ENCODE peak calls at places on chromosomes 16 and 17, in eight cellular contexts. One of them, this sample, is unnamed.

GRCh38 chr17:57395721-57396321 is 139.5 kb downstream of the MSI2 start:
- DNase-seq in epithelial cell of esophagus: no peak
- DNase-seq in tibial artery: no peak
- DNase-seq in AG09319: no peak
- DNase-seq in cardiac fibroblast: no peak
- DNase-seq in breast epithelium: no peak
- DNase-seq in progenitor cell of endocrine pancreas: no peak
- DNase-seq in thoracic aorta: no peak
- DNase-seq in this sample: no peak

GRCh38 chr16:47175152-47175551 is 31.4 kb upstream of the NETO2 start:
- DNase-seq in AG09319: no peak
- DNase-seq in cardiac fibroblast: no peak
- DNase-seq in tibial artery: no peak
- DNase-seq in thoracic aorta: no peak
- DNase-seq in breast epithelium: no peak
- DNase-seq in epithelial cell of esophagus: no peak
- DNase-seq in progenitor cell of endocrine pancreas: no peak
- DNase-seq in this sample: no peak

GRCh38 chr16:47358816-47359215 is 102.0 kb downstream of the ITFG1 start:
- DNase-seq in progenitor cell of endocrine pancreas: no peak
- DNase-seq in epithelial cell of esophagus: peak
- DNase-seq in breast epithelium: no peak
- DNase-seq in AG09319: no peak
- DNase-seq in thoracic aorta: no peak
- DNase-seq in tibial artery: no peak
- DNase-seq in cardiac fibroblast: peak
- DNase-seq in this sample: peak

GRCh38 chr16:10728035-10728462 is 15.6 kb upstream of the NUBP1 start:
- DNase-seq in thoracic aorta: no peak
- DNase-seq in epithelial cell of esophagus: no peak
- DNase-seq in AG09319: no peak
- DNase-seq in cardiac fibroblast: no peak
- DNase-seq in progenitor cell of endocrine pancreas: no peak
- DNase-seq in tibial artery: no peak
- DNase-seq in breast epithelium: no peak
- DNase-seq in this sample: no peak

GRCh38 chr16:21608647-21609328 is 9.4 kb downstream of the METTL9 start:
- DNase-seq in thoracic aorta: no peak
- DNase-seq in progenitor cell of endocrine pancreas: no peak
- DNase-seq in epithelial cell of esophagus: no peak
- DNase-seq in tibial artery: no peak
- DNase-seq in cardiac fibroblast: peak
- DNase-seq in breast epithelium: no peak
- DNase-seq in AG09319: no peak
- DNase-seq in this sample: no peak

GRCh38 chr17:10815318-10815717 is 11.4 kb upstream of the TMEM238L start:
- DNase-seq in thoracic aorta: no peak
- DNase-seq in epithelial cell of esophagus: no peak
- DNase-seq in tibial artery: no peak
- DNase-seq in AG09319: no peak
- DNase-seq in progenitor cell of endocrine pancreas: no peak
- DNase-seq in cardiac fibroblast: no peak
- DNase-seq in breast epithelium: no peak
- DNase-seq in this sample: no peak

GRCh38 chr17:13874134-13874533 is 195.2 kb upstream of the COX10 start:
- DNase-seq in breast epithelium: no peak
- DNase-seq in cardiac fibroblast: no peak
- DNase-seq in tibial artery: no peak
- DNase-seq in AG09319: no peak
- DNase-seq in progenitor cell of endocrine pancreas: no peak
- DNase-seq in epithelial cell of esophagus: no peak
- DNase-seq in thoracic aorta: no peak
- DNase-seq in this sample: no peak

GRCh38 chr17:80650339-80650672 is 105.7 kb downstream of the RPTOR start:
- DNase-seq in cardiac fibroblast: no peak
- DNase-seq in breast epithelium: no peak
- DNase-seq in epithelial cell of esophagus: no peak
- DNase-seq in AG09319: no peak
- DNase-seq in progenitor cell of endocrine pancreas: no peak
- DNase-seq in thoracic aorta: no peak
- DNase-seq in tibial artery: no peak
- DNase-seq in this sample: no peak

GRCh38 chr16:2820836-2821482 is 3.9 kb downstream of the PRSS21 start:
- DNase-seq in breast epithelium: no peak
- DNase-seq in epithelial cell of esophagus: no peak
- DNase-seq in cardiac fibroblast: no peak
- DNase-seq in AG09319: no peak
- DNase-seq in thoracic aorta: no peak
- DNase-seq in tibial artery: peak
- DNase-seq in progenitor cell of endocrine pancreas: no peak
- DNase-seq in this sample: no peak

GRCh38 chr16:81693047-81693446 is 86.0 kb upstream of the PLCG2 start:
- DNase-seq in thoracic aorta: no peak
- DNase-seq in tibial artery: no peak
- DNase-seq in epithelial cell of esophagus: no peak
- DNase-seq in progenitor cell of endocrine pancreas: no peak
- DNase-seq in breast epithelium: peak
- DNase-seq in cardiac fibroblast: no peak
- DNase-seq in AG09319: no peak
- DNase-seq in this sample: peak

GRCh38 chr17:31645351-31645750 is 213.7 kb downstream of the COPRS start:
- DNase-seq in epithelial cell of esophagus: no peak
- DNase-seq in breast epithelium: no peak
- DNase-seq in cardiac fibroblast: no peak
- DNase-seq in AG09319: no peak
- DNase-seq in progenitor cell of endocrine pancreas: no peak
- DNase-seq in thoracic aorta: no peak
- DNase-seq in tibial artery: no peak
- DNase-seq in this sample: no peak

GRCh38 chr17:559699-560378 is 154.8 kb downstream of the VPS53 start:
- DNase-seq in progenitor cell of endocrine pancreas: no peak
- DNase-seq in AG09319: peak
- DNase-seq in tibial artery: peak
- DNase-seq in cardiac fibroblast: peak
- DNase-seq in breast epithelium: no peak
- DNase-seq in epithelial cell of esophagus: peak
- DNase-seq in thoracic aorta: peak
- DNase-seq in this sample: peak

GRCh38 chr17:32264140-32264799 is 1.4 kb upstream of the RHBDL3 start:
- DNase-seq in tibial artery: no peak
- DNase-seq in breast epithelium: no peak
- DNase-seq in thoracic aorta: no peak
- DNase-seq in cardiac fibroblast: no peak
- DNase-seq in AG09319: no peak
- DNase-seq in epithelial cell of esophagus: no peak
- DNase-seq in progenitor cell of endocrine pancreas: no peak
- DNase-seq in this sample: no peak

GRCh38 chr17:4617590-4618356 is 23.7 kb downstream of the ALOX15 start:
- DNase-seq in epithelial cell of esophagus: no peak
- DNase-seq in progenitor cell of endocrine pancreas: no peak
- DNase-seq in tibial artery: no peak
- DNase-seq in cardiac fibroblast: no peak
- DNase-seq in AG09319: no peak
- DNase-seq in breast epithelium: no peak
- DNase-seq in thoracic aorta: no peak
- DNase-seq in this sample: no peak

GRCh38 chr17:37465058-37465616 is 24.6 kb upstream of the DUSP14 start:
- DNase-seq in progenitor cell of endocrine pancreas: no peak
- DNase-seq in tibial artery: no peak
- DNase-seq in cardiac fibroblast: peak
- DNase-seq in AG09319: no peak
- DNase-seq in epithelial cell of esophagus: peak
- DNase-seq in breast epithelium: no peak
- DNase-seq in thoracic aorta: no peak
- DNase-seq in this sample: peak

DNA sequence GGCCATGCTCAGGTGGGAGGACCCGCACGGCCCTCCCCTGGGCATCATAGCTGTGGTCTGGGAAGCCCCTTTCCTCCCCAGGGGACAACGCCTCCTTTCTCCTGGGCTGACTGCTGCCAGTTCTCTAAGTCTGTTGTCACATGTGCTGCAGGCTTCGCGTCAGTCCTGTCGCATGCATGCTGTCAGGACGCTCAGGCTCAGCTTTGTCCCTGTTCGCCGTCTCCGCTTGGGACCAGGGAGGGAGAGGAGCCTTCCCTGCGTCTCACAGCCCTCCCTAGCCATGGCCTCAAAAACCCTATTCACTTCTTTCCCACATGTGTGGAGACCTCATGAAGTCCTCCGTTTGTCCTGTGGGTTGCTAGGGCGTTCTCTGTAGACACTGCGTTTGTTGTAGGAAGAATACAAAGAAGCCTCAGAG is 21.4 kb downstream of the LDHD start:
- DNase-seq in breast epithelium: no peak
- DNase-seq in AG09319: no peak
- DNase-seq in epithelial cell of esophagus: no peak
- DNase-seq in thoracic aorta: no peak
- DNase-seq in cardiac fibroblast: no peak
- DNase-seq in progenitor cell of endocrine pancreas: no peak
- DNase-seq in tibial artery: no peak
- DNase-seq in this sample: no peak
- TF ChIP-seq CTCF in breast epithelium: no peak
- TF ChIP-seq CTCF in AG09319: no peak
- TF ChIP-seq CTCF in epithelial cell of esophagus: no peak
- TF ChIP-seq CTCF in thoracic aorta: no peak
- TF ChIP-seq CTCF in cardiac fibroblast: no peak
- TF ChIP-seq CTCF in progenitor cell of endocrine pancreas: no peak
- TF ChIP-seq CTCF in tibial artery: no peak
- TF ChIP-seq CTCF in this sample: no peak

DNA sequence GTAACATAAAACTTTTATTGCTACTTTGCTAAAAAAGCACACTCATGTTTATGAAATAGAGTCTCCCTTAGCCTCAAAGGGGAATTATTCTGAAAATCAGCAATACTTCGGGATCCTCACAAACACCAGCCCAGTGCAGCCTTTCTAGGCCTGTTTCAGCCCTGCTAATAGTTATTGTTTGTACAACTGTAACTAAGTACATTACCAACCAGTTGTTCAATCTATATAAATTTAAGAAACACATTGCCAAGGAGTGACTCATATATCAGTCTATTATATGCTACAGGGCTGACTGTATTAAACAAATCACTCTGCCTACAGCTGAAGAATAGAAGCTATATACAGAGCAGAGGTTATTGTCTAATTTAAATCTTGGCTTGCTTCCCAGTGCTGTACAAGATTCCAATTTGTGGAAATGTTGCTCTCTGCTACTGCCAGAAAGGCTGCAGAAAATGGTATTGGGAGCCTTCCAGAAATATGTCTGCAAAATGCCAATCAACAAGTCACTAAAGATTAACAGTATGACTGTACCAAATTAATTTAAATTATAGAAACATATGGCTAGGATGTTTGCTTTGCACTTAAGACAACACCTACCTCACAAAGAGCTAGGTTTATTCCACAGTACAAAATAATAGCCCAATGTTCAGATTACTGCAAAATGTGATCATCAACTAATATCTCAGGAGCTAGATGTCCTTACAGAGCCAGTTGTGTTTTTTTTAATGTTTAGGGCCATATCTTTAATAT is 49.7 kb downstream of the TOX3 start:
- DNase-seq in epithelial cell of esophagus: peak
- DNase-seq in cardiac fibroblast: no peak
- DNase-seq in thoracic aorta: no peak
- DNase-seq in breast epithelium: no peak
- DNase-seq in progenitor cell of endocrine pancreas: no peak
- DNase-seq in AG09319: no peak
- DNase-seq in tibial artery: no peak
- DNase-seq in this sample: no peak
- TF ChIP-seq CTCF in epithelial cell of esophagus: no peak
- TF ChIP-seq CTCF in cardiac fibroblast: no peak
- TF ChIP-seq CTCF in thoracic aorta: no peak
- TF ChIP-seq CTCF in breast epithelium: no peak
- TF ChIP-seq CTCF in progenitor cell of endocrine pancreas: no peak
- TF ChIP-seq CTCF in AG09319: no peak
- TF ChIP-seq CTCF in tibial artery: no peak
- TF ChIP-seq CTCF in this sample: no peak

DNA sequence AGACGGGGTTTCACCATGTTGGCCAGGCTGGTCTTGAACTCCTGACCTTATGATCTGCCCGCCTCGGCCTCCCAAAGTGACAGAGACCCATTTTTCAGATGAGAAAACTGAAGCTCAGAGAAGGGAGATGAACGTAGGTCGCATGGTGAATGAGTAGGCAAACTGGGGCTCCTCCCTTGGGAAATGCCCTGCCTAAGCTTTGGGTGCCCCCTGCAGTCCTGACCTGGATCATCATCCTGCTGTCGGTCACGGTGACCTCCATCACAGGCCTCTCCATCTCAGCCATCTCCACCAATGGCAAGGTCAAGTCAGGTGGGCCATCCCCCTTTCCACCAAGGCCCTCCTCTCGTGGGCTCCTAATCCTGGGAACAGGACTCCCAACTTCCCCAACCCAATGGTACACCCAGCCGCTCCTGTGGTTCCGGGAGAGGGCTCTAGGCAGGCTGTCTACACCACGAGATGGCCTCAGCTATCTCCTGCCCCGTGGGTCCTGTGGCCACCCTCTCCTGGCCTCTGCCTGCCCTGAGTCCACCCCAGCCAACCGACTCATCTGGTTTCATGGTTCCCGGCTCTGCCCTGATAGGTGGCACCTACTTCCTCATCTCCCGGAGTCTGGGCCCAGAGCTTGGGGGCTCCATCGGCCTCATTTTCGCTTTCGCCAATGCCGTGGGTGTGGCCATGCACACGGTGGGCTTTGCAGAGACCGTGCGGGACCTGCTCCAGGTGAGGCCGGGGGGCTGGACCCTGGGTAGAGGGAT is 4.7 kb downstream of the SLC12A3 start:
- DNase-seq in cardiac fibroblast: peak
- DNase-seq in progenitor cell of endocrine pancreas: no peak
- DNase-seq in epithelial cell of esophagus: peak
- DNase-seq in AG09319: no peak
- DNase-seq in tibial artery: no peak
- DNase-seq in breast epithelium: no peak
- DNase-seq in thoracic aorta: no peak
- DNase-seq in this sample: peak
- TF ChIP-seq CTCF in cardiac fibroblast: peak
- TF ChIP-seq CTCF in progenitor cell of endocrine pancreas: peak
- TF ChIP-seq CTCF in epithelial cell of esophagus: no peak
- TF ChIP-seq CTCF in AG09319: no peak
- TF ChIP-seq CTCF in tibial artery: no peak
- TF ChIP-seq CTCF in breast epithelium: no peak
- TF ChIP-seq CTCF in thoracic aorta: no peak
- TF ChIP-seq CTCF in this sample: peak

GRCh38 chr17:29572691-29573557 is 4.4 kb downstream of the TP53I13 start:
- DNase-seq in breast epithelium: no peak
- DNase-seq in epithelial cell of esophagus: no peak
- DNase-seq in tibial artery: peak
- DNase-seq in thoracic aorta: no peak
- DNase-seq in AG09319: no peak
- DNase-seq in progenitor cell of endocrine pancreas: peak
- DNase-seq in cardiac fibroblast: peak
- DNase-seq in this sample: peak
- TF ChIP-seq CTCF in breast epithelium: peak
- TF ChIP-seq CTCF in epithelial cell of esophagus: peak
- TF ChIP-seq CTCF in tibial artery: peak
- TF ChIP-seq CTCF in thoracic aorta: peak
- TF ChIP-seq CTCF in AG09319: peak
- TF ChIP-seq CTCF in progenitor cell of endocrine pancreas: peak
- TF ChIP-seq CTCF in cardiac fibroblast: peak
- TF ChIP-seq CTCF in this sample: peak

GRCh38 chr17:67376892-67377726 is at the start of gene PITPNC1:
- DNase-seq in cardiac fibroblast: peak
- DNase-seq in AG09319: peak
- DNase-seq in epithelial cell of esophagus: peak
- DNase-seq in progenitor cell of endocrine pancreas: peak
- DNase-seq in tibial artery: peak
- DNase-seq in thoracic aorta: peak
- DNase-seq in breast epithelium: peak
- DNase-seq in this sample: peak
- TF ChIP-seq CTCF in cardiac fibroblast: no peak
- TF ChIP-seq CTCF in AG09319: no peak
- TF ChIP-seq CTCF in epithelial cell of esophagus: peak
- TF ChIP-seq CTCF in progenitor cell of endocrine pancreas: no peak
- TF ChIP-seq CTCF in tibial artery: no peak
- TF ChIP-seq CTCF in thoracic aorta: peak
- TF ChIP-seq CTCF in breast epithelium: no peak
- TF ChIP-seq CTCF in this sample: no peak